ENCODE peak calls at places on chromosome 7, in six cellular contexts. A is AG04450, K is IMR-90, N is nephron progenitor cell, R is dorsolateral prefrontal cortex, B is sigmoid colon. H is an unnamed sample.

GRCh38 chr7:117269417-117269816 is 53.4 kb downstream of the WNT2 start:
- DNase-seq in R (no peak), N (no peak), K (peak), B (no peak), A (peak), H (no peak)

GRCh38 chr7:93890041-93890463 is 501 bp downstream of the TFPI2 start:
- DNase-seq in N (peak), A (no peak), K (peak), B (peak), R (no peak), H (no peak)

GRCh38 chr7:52168085-52168484 is 851.5 kb upstream of the COBL start:
- DNase-seq in B (no peak), K (no peak), R (no peak), N (peak), A (no peak), H (no peak)

GRCh38 chr7:142405122-142405765 is 147.4 kb upstream of the PRSS58 start:
- DNase-seq in K (peak), A (no peak), N (no peak), B (no peak), R (no peak), H (no peak)

GRCh38 chr7:101828308-101829020 is 11.0 kb downstream of the CUX1 start:
- DNase-seq in K (no peak), A (no peak), N (no peak), R (no peak), B (peak), H (no peak)

GRCh38 chr7:87092568-87093091 is 33.2 kb upstream of the ELAPOR2 start:
- DNase-seq in R (no peak), B (no peak), K (no peak), A (no peak), N (no peak), H (no peak)

GRCh38 chr7:102404005-102404861 is 8.1 kb downstream of the PRKRIP1 start:
- DNase-seq in R (no peak), B (no peak), A (no peak), N (peak), K (peak), H (peak)

GRCh38 chr7:18590259-18590658 is 94.7 kb downstream of the HDAC9 start:
- DNase-seq in K (no peak), A (no peak), B (no peak), N (no peak), R (no peak), H (no peak)

GRCh38 chr7:51249991-51250390 is 66.6 kb downstream of the COBL start:
- DNase-seq in N (no peak), R (no peak), A (no peak), B (no peak), K (no peak), H (no peak)

GRCh38 chr7:17301491-17302101 is 3.1 kb downstream of the AHR start:
- DNase-seq in K (peak), B (peak), N (peak), R (peak), A (no peak), H (no peak)

GRCh38 chr7:111168182-111168581 is 77.3 kb downstream of the LRRN3 start:
- DNase-seq in N (no peak), K (peak), R (no peak), A (no peak), B (no peak), H (no peak)

GRCh38 chr7:103592844-103593243 is 146.8 kb upstream of the SLC26A5 start:
- DNase-seq in K (no peak), N (no peak), A (no peak), R (no peak), B (no peak), H (no peak)

DNA sequence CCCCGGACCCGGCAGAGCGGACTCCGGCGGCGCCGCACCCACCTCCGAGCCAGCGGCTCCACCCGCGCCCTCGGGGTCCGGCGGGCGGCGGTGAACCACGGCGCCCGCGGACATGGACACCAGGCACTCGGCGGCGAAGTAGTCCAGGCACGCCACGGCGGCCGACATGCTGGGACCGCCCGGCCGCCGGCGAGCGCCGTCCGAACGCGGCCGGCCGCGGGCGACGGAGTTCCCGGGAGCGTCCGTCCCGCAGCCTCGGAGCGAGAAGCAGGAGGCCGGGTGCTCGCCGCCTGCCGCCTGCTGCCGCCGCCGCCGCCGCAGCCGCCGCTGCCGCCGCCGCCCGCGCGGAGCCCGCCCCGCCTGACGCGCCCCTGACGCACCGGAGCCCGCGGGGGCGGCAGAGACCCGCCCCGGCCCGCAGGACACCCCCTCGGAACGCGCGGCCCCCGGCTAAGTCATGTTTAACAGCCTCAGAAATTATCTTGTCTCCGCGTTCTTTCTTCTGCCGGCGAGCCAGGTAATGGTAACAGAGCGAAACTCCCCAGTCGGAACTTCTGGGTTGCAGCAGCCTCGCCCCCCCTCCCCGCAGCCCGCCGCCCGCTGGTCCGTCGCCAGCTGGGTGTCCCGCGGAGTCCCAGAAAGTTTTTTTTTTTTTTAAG is at the start of gene KLF14:
- DNase-seq in R (no peak), N (peak), A (no peak), K (no peak), B (no peak), H (peak)
- TF ChIP-seq CTCF in R (no peak), N (no peak), A (no peak), K (no peak), B (no peak), H (no peak)

DNA sequence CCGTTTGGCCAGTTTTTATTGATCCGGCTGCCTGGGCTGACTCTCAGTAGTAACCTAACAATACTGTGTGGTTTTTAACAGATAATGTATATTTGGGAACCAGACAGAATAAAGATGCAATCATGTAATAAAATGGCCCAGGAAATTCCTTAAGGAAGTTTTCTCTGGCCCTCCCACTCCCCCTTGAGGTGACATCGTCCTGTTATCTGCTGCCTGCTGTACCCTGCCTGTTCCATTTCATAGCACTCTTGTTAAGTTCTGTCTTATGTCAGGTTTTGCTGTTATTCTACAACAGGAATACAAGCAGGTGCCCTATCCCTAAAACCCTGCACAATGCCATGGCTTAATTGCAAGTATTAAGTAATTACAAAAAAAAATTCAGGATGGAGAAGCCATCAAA is 12.5 kb downstream of the ITGB8 start:
- DNase-seq in A (no peak), N (peak), K (no peak), R (no peak), B (no peak), H (peak)
- TF ChIP-seq CTCF in A (peak), N (peak), K (peak), R (peak), B (no peak), H (peak)

DNA sequence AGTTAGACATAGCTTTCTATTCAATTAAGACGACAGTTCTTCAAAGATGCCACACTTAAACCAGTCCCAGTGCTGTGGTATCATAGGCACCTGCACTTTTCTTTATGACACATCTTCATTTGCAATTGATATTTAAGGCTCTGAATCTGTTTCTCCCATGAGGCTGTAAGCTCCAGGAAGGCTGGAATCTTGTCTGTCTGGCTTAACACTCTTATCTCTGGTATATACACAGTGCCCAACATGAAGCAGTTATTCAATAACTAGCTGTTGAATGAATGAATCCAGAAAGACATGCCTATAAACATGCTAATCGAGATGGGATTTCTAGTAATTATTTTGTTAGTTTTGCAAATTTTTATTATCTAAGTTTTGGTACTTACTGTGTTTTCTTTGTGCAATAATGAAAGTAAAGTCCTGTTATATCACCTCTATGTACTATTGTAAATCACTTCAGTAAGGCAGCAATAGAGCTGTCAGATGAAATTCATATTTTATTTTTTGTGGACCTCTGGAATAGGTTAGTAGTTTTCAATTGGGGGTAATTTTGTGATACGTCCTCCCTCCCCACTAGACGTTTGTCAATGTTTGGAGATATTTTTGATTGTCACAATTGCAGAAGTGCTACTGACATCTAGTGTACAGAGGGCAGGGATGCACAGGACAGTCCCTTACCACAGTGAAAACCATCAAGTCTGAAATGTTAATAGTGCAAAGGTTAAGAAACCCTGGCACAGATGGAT is 51.3 kb upstream of the STEAP4 start:
- DNase-seq in N (no peak), R (no peak), K (no peak), B (no peak), A (no peak), H (peak)
- TF ChIP-seq CTCF in N (no peak), R (peak), K (no peak), B (no peak), A (no peak), H (peak)

DNA sequence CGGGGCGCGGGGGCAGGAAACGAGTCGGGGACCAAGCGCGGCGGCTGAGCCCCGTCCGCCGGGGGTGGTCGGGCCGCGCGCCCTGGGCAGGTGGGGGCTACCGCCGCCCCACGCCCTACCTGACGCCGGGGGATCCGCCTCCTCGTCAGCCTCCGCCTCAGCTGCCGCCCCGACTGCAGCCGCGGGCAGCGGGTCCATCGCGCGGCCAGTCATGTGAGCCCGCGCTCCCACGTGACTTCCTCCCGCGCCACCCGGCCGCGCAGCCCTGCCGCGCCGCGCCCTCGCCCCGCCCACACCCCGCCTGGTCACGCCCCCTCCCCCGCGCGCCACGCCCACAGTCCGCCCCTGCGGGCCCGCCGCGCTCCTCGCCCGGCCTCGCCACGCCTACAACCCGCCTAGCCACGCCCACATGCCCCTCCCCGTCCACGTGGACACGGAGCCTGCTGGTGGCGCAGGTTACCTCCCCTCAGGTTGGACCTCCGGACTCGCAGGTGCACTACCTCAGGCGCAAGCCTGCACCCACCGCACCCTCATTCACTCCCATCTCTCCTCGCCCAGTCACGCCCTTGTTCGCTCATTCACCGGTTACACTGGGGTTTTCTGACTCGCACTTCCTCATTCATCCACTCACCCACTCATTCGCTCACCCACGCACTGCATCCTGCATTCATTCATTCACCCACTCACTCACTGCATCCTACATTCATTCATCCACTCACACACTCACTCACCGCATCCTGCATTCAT is at the start of gene SNX8:
- DNase-seq in K (peak), N (peak), R (peak), A (peak), B (peak), H (peak)
- TF ChIP-seq CTCF in K (no peak), N (no peak), R (no peak), A (no peak), B (no peak), H (no peak)

DNA sequence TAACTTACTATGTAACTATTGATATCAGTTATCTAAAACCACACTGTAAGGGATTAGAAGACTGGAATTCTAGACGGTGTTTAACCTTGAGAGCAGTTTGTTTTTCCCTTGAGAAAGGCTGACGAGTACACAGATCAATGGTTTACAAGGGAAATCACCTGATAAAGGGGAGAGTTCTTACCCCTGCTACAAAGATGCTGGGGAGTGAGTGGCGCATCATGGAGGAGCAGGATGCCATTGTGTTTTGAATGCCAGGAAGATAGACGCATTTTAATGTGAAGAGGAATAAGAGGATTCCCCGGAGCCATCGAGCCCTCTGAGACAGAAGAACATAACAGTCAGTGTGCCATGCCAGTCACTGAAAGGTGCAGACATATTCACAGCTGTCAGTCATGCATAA is 145.2 kb downstream of the PKD1L1 start:
- DNase-seq in R (no peak), N (no peak), B (no peak), A (no peak), K (no peak), H (no peak)
- TF ChIP-seq CTCF in R (no peak), N (no peak), B (no peak), A (no peak), K (no peak), H (no peak)

GRCh38 chr7:149669121-149669818 is 104.1 kb downstream of the ZNF467 start:
- DNase-seq in A (no peak), K (peak), N (no peak), B (no peak), R (no peak), H (no peak)
- TF ChIP-seq CTCF in A (peak), K (peak), N (peak), B (peak), R (peak), H (no peak)

GRCh38 chr7:141262101-141262819 is 188.4 kb downstream of the TMEM178B start:
- DNase-seq in R (no peak), A (no peak), N (no peak), K (no peak), B (no peak), H (no peak)
- TF ChIP-seq CTCF in R (peak), A (peak), N (peak), K (peak), B (no peak), H (peak)

DNA sequence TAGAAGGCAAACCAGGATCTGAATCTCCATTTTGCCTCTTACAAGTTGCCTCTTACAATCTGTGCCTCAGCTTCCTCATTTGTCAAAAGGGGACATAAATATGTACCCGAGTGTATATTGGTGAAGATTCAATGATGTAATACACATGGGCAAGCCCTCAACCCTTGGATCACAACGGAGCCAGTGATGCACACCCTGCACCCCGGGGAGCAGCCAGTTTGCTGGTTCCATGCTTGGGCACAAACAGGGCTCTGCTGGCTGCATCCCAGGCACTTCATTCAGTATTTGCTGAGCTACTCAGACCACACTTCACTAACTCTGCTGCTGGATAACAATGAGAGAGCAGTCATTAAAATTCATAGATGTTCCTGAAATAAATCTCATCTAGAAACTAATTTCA is 72.0 kb downstream of the SCRN1 start:
- DNase-seq in B (no peak), N (no peak), A (no peak), K (no peak), R (no peak), H (no peak)
- TF ChIP-seq CTCF in B (no peak), N (no peak), A (no peak), K (no peak), R (no peak), H (no peak)

H was measured in Caco-2.